ENCODE peak calls at places on chromosomes 6 and 20, in six cellular contexts. One of them, this sample, is unnamed.

GRCh38 chr6:53811082-53811481 is 16.3 kb downstream of the LRRC1 start:
- DNase-seq in ovary: no peak
- DNase-seq in prostate gland: peak
- DNase-seq in heart left ventricle: no peak
- DNase-seq in transverse colon: peak
- DNase-seq in NB4: no peak
- DNase-seq in this sample: no peak

GRCh38 chr6:21556506-21556905 is 37.0 kb upstream of the SOX4 start:
- DNase-seq in NB4: no peak
- DNase-seq in prostate gland: no peak
- DNase-seq in ovary: no peak
- DNase-seq in heart left ventricle: no peak
- DNase-seq in transverse colon: no peak
- DNase-seq in this sample: no peak

GRCh38 chr20:16069416-16070010 is 503.7 kb downstream of the KIF16B start:
- DNase-seq in prostate gland: no peak
- DNase-seq in heart left ventricle: no peak
- DNase-seq in NB4: peak
- DNase-seq in transverse colon: no peak
- DNase-seq in ovary: no peak
- DNase-seq in this sample: no peak

GRCh38 chr6:13604546-13605416 is 10.4 kb upstream of the NOL7 start:
- DNase-seq in ovary: no peak
- DNase-seq in prostate gland: no peak
- DNase-seq in heart left ventricle: no peak
- DNase-seq in transverse colon: no peak
- DNase-seq in NB4: no peak
- DNase-seq in this sample: no peak

GRCh38 chr6:37007340-37008043 is 2.0 kb downstream of the FGD2 start:
- DNase-seq in transverse colon: peak
- DNase-seq in prostate gland: no peak
- DNase-seq in ovary: no peak
- DNase-seq in heart left ventricle: no peak
- DNase-seq in NB4: peak
- DNase-seq in this sample: no peak

GRCh38 chr6:142680308-142680707 is 264.7 kb downstream of the HIVEP2 start:
- DNase-seq in ovary: no peak
- DNase-seq in heart left ventricle: no peak
- DNase-seq in NB4: no peak
- DNase-seq in transverse colon: no peak
- DNase-seq in prostate gland: peak
- DNase-seq in this sample: no peak

GRCh38 chr6:134177236-134177635 is 124.8 kb upstream of the SLC2A12 start:
- DNase-seq in heart left ventricle: no peak
- DNase-seq in ovary: no peak
- DNase-seq in transverse colon: no peak
- DNase-seq in prostate gland: no peak
- DNase-seq in NB4: no peak
- DNase-seq in this sample: no peak

GRCh38 chr20:45338121-45339030 is 9.8 kb downstream of the SDC4 start:
- DNase-seq in ovary: no peak
- DNase-seq in heart left ventricle: no peak
- DNase-seq in transverse colon: no peak
- DNase-seq in prostate gland: no peak
- DNase-seq in NB4: no peak
- DNase-seq in this sample: no peak

GRCh38 chr6:37432916-37433656 is at the start of gene CMTR1:
- DNase-seq in transverse colon: peak
- DNase-seq in heart left ventricle: peak
- DNase-seq in prostate gland: peak
- DNase-seq in ovary: peak
- DNase-seq in NB4: peak
- DNase-seq in this sample: peak

GRCh38 chr6:36387440-36388303 is at the start of gene ETV7:
- DNase-seq in heart left ventricle: peak
- DNase-seq in ovary: peak
- DNase-seq in transverse colon: peak
- DNase-seq in prostate gland: peak
- DNase-seq in NB4: peak
- DNase-seq in this sample: peak

GRCh38 chr6:89895273-89895874 is 1.1 kb downstream of the GJA10 start:
- DNase-seq in heart left ventricle: no peak
- DNase-seq in ovary: no peak
- DNase-seq in prostate gland: no peak
- DNase-seq in NB4: peak
- DNase-seq in transverse colon: no peak
- DNase-seq in this sample: no peak

GRCh38 chr6:162260024-162260423 is 467.5 kb downstream of the PRKN start:
- DNase-seq in NB4: no peak
- DNase-seq in prostate gland: no peak
- DNase-seq in transverse colon: no peak
- DNase-seq in ovary: no peak
- DNase-seq in heart left ventricle: no peak
- DNase-seq in this sample: no peak

GRCh38 chr20:53829706-53830521 is 236.3 kb upstream of the ZNF217 start:
- DNase-seq in ovary: no peak
- DNase-seq in prostate gland: no peak
- DNase-seq in transverse colon: peak
- DNase-seq in NB4: peak
- DNase-seq in heart left ventricle: no peak
- DNase-seq in this sample: no peak

GRCh38 chr6:167849846-167850459 is 23.2 kb downstream of the AFDN start:
- DNase-seq in prostate gland: peak
- DNase-seq in NB4: no peak
- DNase-seq in ovary: no peak
- DNase-seq in heart left ventricle: no peak
- DNase-seq in transverse colon: no peak
- DNase-seq in this sample: no peak

GRCh38 chr6:125245523-125246264 is 56.1 kb downstream of the HDDC2 start:
- DNase-seq in ovary: no peak
- DNase-seq in prostate gland: no peak
- DNase-seq in heart left ventricle: no peak
- DNase-seq in transverse colon: peak
- DNase-seq in NB4: no peak
- DNase-seq in this sample: no peak

GRCh38 chr6:17276766-17277165 is 4.4 kb upstream of the RBM24 start:
- DNase-seq in prostate gland: no peak
- DNase-seq in NB4: no peak
- DNase-seq in heart left ventricle: no peak
- DNase-seq in ovary: no peak
- DNase-seq in transverse colon: no peak
- DNase-seq in this sample: no peak

GRCh38 chr6:33974030-33974429 is 170.2 kb upstream of the MLN start:
- DNase-seq in transverse colon: no peak
- DNase-seq in prostate gland: no peak
- DNase-seq in ovary: no peak
- DNase-seq in heart left ventricle: no peak
- DNase-seq in NB4: no peak
- DNase-seq in this sample: no peak

GRCh38 chr6:46219661-46220060 is 48.9 kb upstream of the ENPP5 start:
- DNase-seq in prostate gland: no peak
- DNase-seq in NB4: no peak
- DNase-seq in ovary: no peak
- DNase-seq in transverse colon: no peak
- DNase-seq in heart left ventricle: no peak
- DNase-seq in this sample: no peak

GRCh38 chr6:106637718-106638341 is 8.5 kb downstream of the QRSL1 start:
- DNase-seq in prostate gland: no peak
- DNase-seq in ovary: no peak
- DNase-seq in transverse colon: no peak
- DNase-seq in NB4: no peak
- DNase-seq in heart left ventricle: no peak
- DNase-seq in this sample: no peak

GRCh38 chr20:41475507-41475906 is 108.9 kb upstream of the EMILIN3 start:
- DNase-seq in ovary: no peak
- DNase-seq in heart left ventricle: no peak
- DNase-seq in prostate gland: no peak
- DNase-seq in NB4: peak
- DNase-seq in transverse colon: no peak
- DNase-seq in this sample: no peak

GRCh38 chr6:110996661-110997060 is 14.8 kb downstream of the RPF2 start:
- DNase-seq in prostate gland: no peak
- DNase-seq in transverse colon: no peak
- DNase-seq in NB4: no peak
- DNase-seq in ovary: no peak
- DNase-seq in heart left ventricle: no peak
- DNase-seq in this sample: no peak

GRCh38 chr20:37309941-37310590 is 20.6 kb downstream of the MANBAL start:
- DNase-seq in transverse colon: no peak
- DNase-seq in heart left ventricle: no peak
- DNase-seq in ovary: peak
- DNase-seq in NB4: no peak
- DNase-seq in prostate gland: peak
- DNase-seq in this sample: no peak

GRCh38 chr6:81894788-81895221 is 142.3 kb upstream of the TENT5A start:
- DNase-seq in ovary: no peak
- DNase-seq in prostate gland: no peak
- DNase-seq in heart left ventricle: peak
- DNase-seq in NB4: no peak
- DNase-seq in transverse colon: no peak
- DNase-seq in this sample: no peak

GRCh38 chr20:18090477-18090876 is 32.8 kb upstream of the OVOL2 start:
- DNase-seq in NB4: no peak
- DNase-seq in transverse colon: no peak
- DNase-seq in heart left ventricle: no peak
- DNase-seq in prostate gland: no peak
- DNase-seq in ovary: no peak
- DNase-seq in this sample: no peak

GRCh38 chr6:157763129-157763893 is 59.7 kb upstream of the SNX9 start:
- DNase-seq in heart left ventricle: no peak
- DNase-seq in ovary: peak
- DNase-seq in prostate gland: peak
- DNase-seq in transverse colon: peak
- DNase-seq in NB4: no peak
- DNase-seq in this sample: no peak
- TF ChIP-seq POLR2A in heart left ventricle: no peak
- TF ChIP-seq POLR2A in ovary: no peak
- TF ChIP-seq POLR2A in prostate gland: no peak
- TF ChIP-seq POLR2A in transverse colon: peak
- TF ChIP-seq POLR2A in NB4: no peak
- TF ChIP-seq POLR2A in this sample: no peak

GRCh38 chr6:5730586-5731263 is 276.0 kb downstream of the NRN1 start:
- DNase-seq in ovary: no peak
- DNase-seq in transverse colon: no peak
- DNase-seq in heart left ventricle: no peak
- DNase-seq in NB4: no peak
- DNase-seq in prostate gland: no peak
- DNase-seq in this sample: no peak

GRCh38 chr6:5728726-5729434 is 277.8 kb downstream of the NRN1 start:
- DNase-seq in ovary: no peak
- DNase-seq in heart left ventricle: no peak
- DNase-seq in NB4: peak
- DNase-seq in transverse colon: no peak
- DNase-seq in prostate gland: no peak
- DNase-seq in this sample: no peak

GRCh38 chr6:5729813-5730212 is 276.9 kb downstream of the NRN1 start:
- DNase-seq in ovary: no peak
- DNase-seq in NB4: peak
- DNase-seq in prostate gland: no peak
- DNase-seq in transverse colon: no peak
- DNase-seq in heart left ventricle: no peak
- DNase-seq in this sample: no peak

GRCh38 chr6:5723905-5724691 is 282.6 kb downstream of the NRN1 start:
- DNase-seq in transverse colon: peak
- DNase-seq in NB4: peak
- DNase-seq in heart left ventricle: no peak
- DNase-seq in prostate gland: no peak
- DNase-seq in ovary: no peak
- DNase-seq in this sample: no peak

GRCh38 chr6:5726976-5727718 is 279.6 kb downstream of the NRN1 start:
- DNase-seq in heart left ventricle: no peak
- DNase-seq in prostate gland: no peak
- DNase-seq in ovary: no peak
- DNase-seq in transverse colon: no peak
- DNase-seq in NB4: no peak
- DNase-seq in this sample: no peak
- TF ChIP-seq POLR2A in heart left ventricle: no peak
- TF ChIP-seq POLR2A in prostate gland: no peak
- TF ChIP-seq POLR2A in ovary: no peak
- TF ChIP-seq POLR2A in transverse colon: no peak
- TF ChIP-seq POLR2A in NB4: no peak
- TF ChIP-seq POLR2A in this sample: no peak

DNA sequence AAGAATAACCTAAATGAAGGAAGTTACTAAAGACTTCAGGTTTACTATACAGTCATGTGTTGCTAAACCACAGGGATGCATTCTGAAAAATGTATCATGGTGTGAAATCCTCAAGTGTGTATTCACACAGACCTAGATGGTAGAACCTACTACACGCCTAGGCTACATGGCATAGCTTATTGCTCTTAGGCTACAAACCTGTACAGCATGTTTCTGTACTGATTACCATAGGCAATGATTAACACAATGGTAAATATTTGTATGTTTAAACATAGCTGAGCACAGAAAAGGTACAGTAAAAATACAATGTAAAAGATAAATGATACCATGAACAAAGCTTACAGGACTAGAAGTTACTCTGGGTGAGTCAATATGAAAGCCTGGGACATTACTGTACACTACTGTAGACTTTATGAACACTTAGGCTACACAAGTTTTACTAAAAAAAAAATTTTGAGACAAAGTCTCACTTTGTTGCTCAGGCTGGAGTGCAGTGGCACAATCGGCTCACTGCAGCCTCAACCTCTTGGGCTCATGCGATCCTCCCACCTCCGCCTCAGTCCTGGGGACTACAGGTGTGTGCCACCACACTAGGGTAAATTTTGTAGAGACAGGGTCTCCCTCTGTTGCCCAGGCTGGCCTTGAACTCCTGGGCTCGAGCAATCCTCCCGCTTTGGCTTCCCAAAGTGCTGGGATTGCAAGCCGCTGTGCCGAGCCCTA is 36.0 kb downstream of the ADNP start:
- DNase-seq in NB4: no peak
- DNase-seq in heart left ventricle: no peak
- DNase-seq in prostate gland: no peak
- DNase-seq in transverse colon: no peak
- DNase-seq in ovary: no peak
- DNase-seq in this sample: no peak
- TF ChIP-seq POLR2A in NB4: no peak
- TF ChIP-seq POLR2A in heart left ventricle: no peak
- TF ChIP-seq POLR2A in prostate gland: no peak
- TF ChIP-seq POLR2A in transverse colon: no peak
- TF ChIP-seq POLR2A in ovary: no peak
- TF ChIP-seq POLR2A in this sample: no peak

GRCh38 chr20:43515628-43516027 is 8.1 kb downstream of the L3MBTL1 start:
- DNase-seq in transverse colon: no peak
- DNase-seq in heart left ventricle: no peak
- DNase-seq in ovary: no peak
- DNase-seq in prostate gland: no peak
- DNase-seq in NB4: no peak
- DNase-seq in this sample: peak

GRCh38 chr20:43511879-43512278 is 4.4 kb downstream of the L3MBTL1 start:
- DNase-seq in NB4: no peak
- DNase-seq in prostate gland: no peak
- DNase-seq in transverse colon: no peak
- DNase-seq in ovary: no peak
- DNase-seq in heart left ventricle: no peak
- DNase-seq in this sample: no peak

GRCh38 chr20:43516251-43516824 is 8.8 kb downstream of the L3MBTL1 start:
- DNase-seq in transverse colon: no peak
- DNase-seq in prostate gland: no peak
- DNase-seq in ovary: no peak
- DNase-seq in heart left ventricle: no peak
- DNase-seq in NB4: no peak
- DNase-seq in this sample: no peak

GRCh38 chr20:43514062-43514971 is 6.8 kb downstream of the L3MBTL1 start:
- DNase-seq in NB4: peak
- DNase-seq in prostate gland: peak
- DNase-seq in transverse colon: peak
- DNase-seq in ovary: peak
- DNase-seq in heart left ventricle: peak
- DNase-seq in this sample: peak

GRCh38 chr20:43513298-43514061 is 6.0 kb downstream of the L3MBTL1 start:
- DNase-seq in prostate gland: no peak
- DNase-seq in ovary: no peak
- DNase-seq in transverse colon: no peak
- DNase-seq in heart left ventricle: no peak
- DNase-seq in NB4: no peak
- DNase-seq in this sample: no peak
- TF ChIP-seq POLR2A in prostate gland: peak
- TF ChIP-seq POLR2A in ovary: peak
- TF ChIP-seq POLR2A in transverse colon: peak
- TF ChIP-seq POLR2A in heart left ventricle: peak
- TF ChIP-seq POLR2A in NB4: peak
- TF ChIP-seq POLR2A in this sample: peak

This sample was measured in erythroblast.